ENCODE peak calls at places on chromosomes 16 and 17, in five cellular contexts. T is KBM-7; H is stimulated activated naive CD8-positive, alpha-beta T cell treated with anti-CD3 and anti-CD28 coated beads, Interleukin-15, amount 100 ng/mL, for 72 hours; I is posterior cingulate gyrus; U is neural crest cell. X is an unnamed sample.

GRCh38 chr17:9022553-9023388 is 1.5 kb downstream of the NTN1 start:
- DNase-seq in T (no peak), H (peak; percentile 23), I (no peak), U (no peak), X (no peak)

GRCh38 chr16:9578459-9578858 is 487.0 kb downstream of the HAPSTR1 start:
- DNase-seq in T (no peak), H (no peak), I (no peak), U (no peak), X (no peak)

GRCh38 chr17:80872011-80872929 is 119.4 kb upstream of the CHMP6 start:
- DNase-seq in T (no peak), H (no peak), I (peak; percentile 69), U (no peak), X (no peak)

GRCh38 chr16:85052536-85052935 is 24.9 kb downstream of the KIAA0513 start:
- DNase-seq in T (no peak), H (no peak), I (peak; percentile 41), U (no peak), X (no peak)

GRCh38 chr17:4249452-4250029 is 14.2 kb downstream of the ANKFY1 start:
- DNase-seq in T (peak; percentile 54), H (no peak), I (no peak), U (no peak), X (no peak)

GRCh38 chr17:8152981-8153549 is 861 bp upstream of the PER1 start:
- DNase-seq in T (no peak), H (no peak), I (no peak), U (no peak), X (no peak)

GRCh38 chr16:19858006-19858653 is 26.5 kb downstream of the GPRC5B start:
- DNase-seq in T (no peak), H (no peak), I (no peak), U (no peak), X (no peak)

GRCh38 chr17:72822358-72823023 is 270.0 kb downstream of the SLC39A11 start:
- DNase-seq in T (no peak), H (no peak), I (no peak), U (no peak), X (no peak)

GRCh38 chr16:53257001-53257400 is 177.3 kb upstream of the RBL2 start:
- DNase-seq in T (no peak), H (no peak), I (no peak), U (no peak), X (no peak)

GRCh38 chr16:68626557-68626956 is 18.6 kb upstream of the CDH3 start:
- DNase-seq in T (no peak), H (no peak), I (no peak), U (no peak), X (no peak)

GRCh38 chr17:42247734-42248133 is 28.5 kb downstream of the STAT5B start:
- DNase-seq in T (peak; percentile 31), H (no peak), I (no peak), U (no peak), X (no peak)

GRCh38 chr16:1146409-1146808 is 6.5 kb upstream of the CACNA1H start:
- DNase-seq in T (no peak), H (no peak), I (no peak), U (no peak), X (no peak)

GRCh38 chr16:68298907-68299515 is 11.7 kb downstream of the SLC7A6OS start:
- DNase-seq in T (no peak), H (no peak), I (no peak), U (no peak), X (no peak)

GRCh38 chr17:1882836-1883235 is 53.0 kb downstream of the RPA1 start:
- DNase-seq in T (peak; percentile 44), H (no peak), I (no peak), U (no peak), X (no peak)

X was measured in stimulated activated naive B cell treated with anti-CD40 and anti-IgM and Interleukin-4, amounts not matched to agents 10 μg/mL and 1 μg/mL and 100 μg/mL, for 72 hours.